ENCODE peak calls at places on chromosomes 2 and 18, in four cellular contexts. N is MM.1S, Q is fibroblast of lung, E is HCT116. A is an unnamed sample.

GRCh38 chr2:43225093-43225787 is 1.2 kb downstream of the ZFP36L2 start:
- DNase-seq in N (peak; percentile 55), Q (peak; percentile 69), E (no peak), A (peak; percentile 42)

GRCh38 chr2:10971855-10972348 is 60.2 kb downstream of the KCNF1 start:
- DNase-seq in N (no peak), E (no peak), Q (no peak), A (no peak)

GRCh38 chr2:72793798-72794447 is 31.9 kb downstream of the EXOC6B start:
- DNase-seq in Q (peak; percentile 34), N (no peak), E (no peak), A (no peak)

GRCh38 chr2:177893880-177894279 is 178.7 kb downstream of the PDE11A start:
- DNase-seq in Q (peak; percentile 17), E (no peak), N (no peak), A (no peak)

GRCh38 chr18:41073372-41073954 is 881.6 kb upstream of the PIK3C3 start:
- DNase-seq in E (no peak), Q (peak; percentile 92), N (no peak), A (no peak)

GRCh38 chr18:11654736-11655604 is 34.1 kb upstream of the GNAL start:
- DNase-seq in N (peak; percentile 49), Q (no peak), E (peak; percentile 27), A (peak; percentile 75)

GRCh38 chr2:174066871-174067270 is 101.7 kb upstream of the SP3 start:
- DNase-seq in N (no peak), E (no peak), Q (no peak), A (no peak)

GRCh38 chr2:47313141-47313691 is 89.7 kb upstream of the MSH2 start:
- DNase-seq in N (no peak), Q (no peak), E (peak; percentile 50), A (peak; percentile 61)

GRCh38 chr2:27071277-27071989 is at the start of gene OST4:
- DNase-seq in N (peak; percentile 94), Q (peak; percentile 92), E (peak; percentile 83), A (peak; percentile 96)

GRCh38 chr2:165637396-165637795 is 156.7 kb downstream of the GALNT3 start:
- DNase-seq in N (no peak), Q (peak; percentile 24), E (no peak), A (no peak)

GRCh38 chr18:37361223-37362157 is 204.1 kb downstream of the CELF4 start:
- DNase-seq in E (no peak), N (no peak), Q (no peak), A (no peak)

GRCh38 chr2:31219131-31219969 is 2.0 kb upstream of the CAPN14 start:
- DNase-seq in N (peak; percentile 59), Q (no peak), E (no peak), A (no peak)

GRCh38 chr18:48913201-48913600 is 37.6 kb downstream of the SMAD7 start:
- DNase-seq in Q (no peak), E (no peak), N (peak; percentile 71), A (no peak)

GRCh38 chr2:183124222-183124956 is at the start of gene NUP35:
- DNase-seq in E (peak; percentile 88), Q (peak; percentile 86), N (peak; percentile 93), A (peak; percentile 84)

GRCh38 chr2:183125659-183126341 is 1.6 kb downstream of the NUP35 start:
- DNase-seq in N (no peak), E (no peak), Q (no peak), A (no peak)

GRCh38 chr2:183124957-183125255 is 663 bp downstream of the NUP35 start:
- DNase-seq in E (no peak), N (no peak), Q (no peak), A (no peak)

GRCh38 chr2:183123959-183124221 is 353 bp upstream of the NUP35 start:
- DNase-seq in E (no peak), Q (no peak), N (no peak), A (no peak)

DNA sequence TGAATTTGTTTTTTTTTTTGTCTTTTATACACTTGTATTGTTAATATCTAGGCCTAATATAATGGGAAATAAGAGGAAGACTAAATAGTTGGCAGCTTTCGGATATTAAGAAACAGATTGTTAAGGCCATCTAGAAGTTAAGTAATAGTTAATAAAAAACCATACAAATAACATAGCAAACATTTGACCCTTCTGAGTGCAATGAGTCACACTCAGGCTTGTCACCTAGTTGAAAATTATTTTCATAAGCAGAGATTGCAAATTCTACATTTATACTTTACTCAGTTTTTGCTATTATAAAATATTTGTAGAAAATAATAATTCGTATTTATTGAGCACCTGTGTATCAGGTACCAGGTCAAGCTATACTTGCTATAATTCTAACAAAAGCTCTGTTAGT is 2.4 kb downstream of the NUP35 start:
- DNase-seq in E (no peak), Q (no peak), N (no peak), A (no peak)
- H4K20me1 ChIP-seq in E (peaks cover 5% of the 10 kb centered on the region), Q (no peaks in the 10 kb centered on the region), N (no peaks in the 10 kb centered on the region), A (no peaks in the 10 kb centered on the region)

DNA sequence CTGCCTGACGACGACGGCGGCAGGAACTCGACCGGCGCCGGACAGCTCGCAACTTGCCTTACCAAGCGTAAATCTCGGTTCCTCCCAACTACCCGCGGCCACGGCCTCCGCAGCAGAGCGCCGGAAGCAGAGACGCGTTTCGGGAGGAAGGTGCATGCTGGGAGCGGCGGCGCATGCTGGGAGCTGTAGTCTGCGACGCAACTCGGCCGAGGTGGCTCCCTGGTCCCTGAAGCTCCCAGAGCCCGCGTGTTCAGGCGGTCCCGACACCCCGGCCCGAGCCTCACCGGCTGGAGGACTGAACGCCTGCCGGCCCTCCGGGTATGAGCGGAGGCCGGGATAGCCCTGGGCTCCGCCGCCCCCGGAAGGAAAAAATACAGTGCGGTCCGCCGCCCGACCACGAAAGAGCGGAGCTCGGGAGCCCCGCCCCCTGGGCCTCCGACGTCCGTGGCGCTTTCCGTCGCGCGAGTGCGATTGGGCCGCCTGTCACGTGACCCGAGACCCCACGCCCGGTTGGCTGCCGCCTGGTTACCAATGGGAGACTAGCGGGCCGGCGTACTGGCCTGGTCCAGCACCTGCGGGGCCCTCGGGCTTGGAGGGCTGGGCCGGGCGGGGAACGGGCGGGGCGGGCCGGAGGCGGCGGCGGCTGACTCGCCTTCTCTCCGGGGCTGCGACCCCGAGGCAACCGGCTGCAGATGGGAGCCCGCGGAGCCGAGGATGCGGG is at the start of gene CAPN10:
- DNase-seq in Q (peak; percentile 93), E (peak; percentile 86), N (peak; percentile 97), A (peak; percentile 93)
- H4K20me1 ChIP-seq in Q (no peaks in the 10 kb centered on the region), E (no peaks in the 10 kb centered on the region), N (no peaks in the 10 kb centered on the region), A (no peaks in the 10 kb centered on the region)

GRCh38 chr2:233375490-233376314 is 21.4 kb downstream of the DGKD start:
- DNase-seq in E (no peak), Q (no peak), N (peak; percentile 74), A (no peak)
- H4K20me1 ChIP-seq in E (peaks cover 3% of the 10 kb centered on the region), Q (no peaks in the 10 kb centered on the region), N (no peaks in the 10 kb centered on the region), A (no peaks in the 10 kb centered on the region)

DNA sequence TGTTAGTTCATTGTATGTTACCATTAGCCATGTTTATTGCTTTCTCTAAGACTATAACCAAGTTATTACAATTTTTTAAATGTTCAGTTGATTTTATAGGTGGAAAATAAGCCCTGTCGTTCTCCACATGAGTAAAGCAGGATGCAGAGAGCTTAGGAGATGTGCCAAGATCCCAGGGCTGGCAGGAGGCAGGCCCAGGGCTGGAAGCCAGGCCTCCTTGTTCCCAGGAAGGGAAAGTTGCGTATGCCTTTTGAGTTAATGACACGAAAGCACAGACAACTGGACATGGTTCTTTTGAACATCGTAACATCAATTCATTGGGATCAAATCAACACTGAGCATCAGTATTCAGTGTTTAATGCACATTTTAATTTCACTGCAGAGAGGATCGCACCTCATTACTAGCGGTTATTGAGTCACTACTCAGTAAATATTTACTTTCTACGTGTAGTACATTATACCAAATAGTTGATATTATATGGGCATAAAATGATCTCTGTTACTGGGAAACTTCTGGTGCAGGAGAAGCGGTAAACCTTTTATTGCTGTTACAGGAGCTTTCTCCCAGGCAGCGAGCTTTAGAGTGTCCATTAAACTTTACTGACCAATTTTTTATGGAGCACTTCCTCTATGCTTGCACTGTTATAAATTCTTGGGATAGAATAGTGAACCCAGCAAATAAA is 60.0 kb downstream of the RNF144A start:
- DNase-seq in N (no peak), Q (peak; percentile 58), E (no peak), A (no peak)
- H4K20me1 ChIP-seq in N (no peaks in the 10 kb centered on the region), Q (no peaks in the 10 kb centered on the region), E (no peaks in the 10 kb centered on the region), A (no peaks in the 10 kb centered on the region)

GRCh38 chr2:160322320-160322719 is 122.2 kb upstream of the ITGB6 start:
- DNase-seq in N (peak; percentile 32), E (no peak), Q (no peak), A (no peak)
- H4K20me1 ChIP-seq in N (no peaks in the 10 kb centered on the region), E (no peaks in the 10 kb centered on the region), Q (no peaks in the 10 kb centered on the region), A (no peaks in the 10 kb centered on the region)

DNA sequence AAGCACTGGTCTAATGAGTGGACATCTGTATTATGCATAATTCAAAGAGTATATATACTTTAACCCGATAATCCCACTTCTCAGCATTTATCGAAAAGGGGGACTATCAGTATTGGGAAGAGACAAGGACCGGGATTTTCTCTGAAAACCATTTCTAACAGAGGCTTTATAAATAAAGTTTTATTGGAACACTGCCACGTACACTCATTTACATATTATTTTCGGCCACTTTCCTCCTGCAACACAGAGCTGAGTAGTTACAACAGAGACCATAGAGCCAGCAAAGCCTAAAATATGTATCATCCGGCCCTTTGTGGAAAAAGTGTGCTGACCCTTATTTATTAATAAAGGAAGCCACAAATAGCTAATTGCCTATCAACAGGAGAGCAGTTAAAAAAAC is 3.2 kb downstream of the HJURP start:
- DNase-seq in Q (no peak), E (no peak), N (no peak), A (no peak)
- H4K20me1 ChIP-seq in Q (no peaks in the 10 kb centered on the region), E (no peaks in the 10 kb centered on the region), N (no peaks in the 10 kb centered on the region), A (no peaks in the 10 kb centered on the region)

GRCh38 chr2:101305044-101305443 is 3.5 kb downstream of the RNF149 start:
- DNase-seq in Q (no peak), E (no peak), N (no peak), A (no peak)
- H4K20me1 ChIP-seq in Q (peaks cover 2% of the 10 kb centered on the region), E (peaks cover 3% of the 10 kb centered on the region), N (peaks cover 6% of the 10 kb centered on the region), A (peaks cover 30% of the 10 kb centered on the region)